ENCODE peak calls at places on chromosomes 7 and 10, in six cellular contexts. Q is GM23248, M is thoracic aorta, K is astrocyte of the spinal cord, W is AG09309, B is Peyer's patch. G is an unnamed sample.

GRCh38 chr10:62815373-62816111 is 624 bp downstream of the EGR2 start:
- DNase-seq in Q (peak), M (no peak), K (peak), W (no peak), B (peak), G (no peak)

GRCh38 chr10:100965820-100966219 is 3.5 kb upstream of the SEMA4G start:
- DNase-seq in Q (no peak), M (no peak), K (no peak), W (no peak), B (no peak), G (no peak)

GRCh38 chr10:107913317-107914294 is 749.1 kb upstream of the SORCS1 start:
- DNase-seq in Q (peak), M (no peak), K (no peak), W (no peak), B (no peak), G (no peak)

GRCh38 chr7:111855161-111855841 is 293.0 kb upstream of the IMMP2L start:
- DNase-seq in Q (peak), M (no peak), K (peak), W (peak), B (no peak), G (no peak)

GRCh38 chr7:101100858-101101847 is 15.9 kb downstream of the TRIM56 start:
- DNase-seq in Q (no peak), M (no peak), K (no peak), W (no peak), B (no peak), G (no peak)

GRCh38 chr10:31751401-31752080 is 177.1 kb downstream of the ARHGAP12 start:
- DNase-seq in Q (no peak), M (no peak), K (no peak), W (no peak), B (no peak), G (no peak)

GRCh38 chr10:44994752-44995530 is 5.8 kb upstream of the ZNF22 start:
- DNase-seq in Q (no peak), M (no peak), K (no peak), W (no peak), B (no peak), G (no peak)

GRCh38 chr7:136957391-136957790 is 88.9 kb downstream of the CHRM2 start:
- DNase-seq in Q (peak), M (no peak), K (peak), W (no peak), B (no peak), G (no peak)

GRCh38 chr7:79096361-79096805 is 357.1 kb downstream of the MAGI2 start:
- DNase-seq in Q (peak), M (no peak), K (peak), W (no peak), B (no peak), G (no peak)

GRCh38 chr10:67779455-67780205 is 58.4 kb downstream of the DNAJC12 start:
- DNase-seq in Q (peak), M (peak), K (peak), W (peak), B (no peak), G (peak)

GRCh38 chr10:44571701-44572100 is 186.8 kb upstream of the CXCL12 start:
- DNase-seq in Q (peak), M (no peak), K (peak), W (no peak), B (no peak), G (no peak)

GRCh38 chr10:132546567-132547420 is 9.2 kb downstream of the INPP5A start:
- DNase-seq in Q (no peak), M (peak), K (no peak), W (no peak), B (peak), G (no peak)

GRCh38 chr7:120337308-120337907 is 64.4 kb downstream of the KCND2 start:
- DNase-seq in Q (peak), M (no peak), K (peak), W (no peak), B (no peak), G (no peak)

GRCh38 chr10:29496341-29497162 is 138.2 kb downstream of the SVIL start:
- DNase-seq in Q (peak), M (no peak), K (peak), W (no peak), B (peak), G (no peak)

GRCh38 chr7:40870108-40870507 is 735.3 kb downstream of the SUGCT start:
- DNase-seq in Q (peak), M (no peak), K (no peak), W (no peak), B (no peak), G (no peak)

GRCh38 chr7:155349601-155350331 is 52.1 kb downstream of the INSIG1 start:
- DNase-seq in Q (peak), M (no peak), K (no peak), W (no peak), B (peak), G (no peak)

GRCh38 chr7:130207642-130208041 is at the start of gene SSMEM1:
- DNase-seq in Q (peak), M (no peak), K (peak), W (peak), B (no peak), G (peak)

GRCh38 chr10:49601857-49602256 is 8.3 kb upstream of the SLC18A3 start:
- DNase-seq in Q (peak), M (no peak), K (no peak), W (no peak), B (no peak), G (no peak)

GRCh38 chr10:21924511-21924910 is 79.0 kb downstream of the DNAJC1 start:
- DNase-seq in Q (no peak), M (no peak), K (no peak), W (no peak), B (no peak), G (no peak)

GRCh38 chr10:114714281-114714741 is 56.2 kb upstream of the ABLIM1 start:
- DNase-seq in Q (peak), M (no peak), K (peak), W (peak), B (no peak), G (peak)

GRCh38 chr10:72228318-72228751 is 12.3 kb upstream of the ASCC1 start:
- DNase-seq in Q (no peak), M (no peak), K (no peak), W (no peak), B (no peak), G (no peak)

GRCh38 chr7:53596230-53596629 is 560.8 kb downstream of the POM121L12 start:
- DNase-seq in Q (no peak), M (no peak), K (peak), W (no peak), B (no peak), G (no peak)

GRCh38 chr7:50446542-50446960 is 3.6 kb downstream of the FIGNL1 start:
- DNase-seq in Q (peak), M (no peak), K (peak), W (peak), B (no peak), G (peak)

GRCh38 chr10:22391605-22392004 is 46.3 kb downstream of the SPAG6 start:
- DNase-seq in Q (no peak), M (no peak), K (no peak), W (no peak), B (no peak), G (no peak)

GRCh38 chr7:32026076-32026425 is 44.2 kb downstream of the PDE1C start:
- DNase-seq in Q (no peak), M (no peak), K (no peak), W (no peak), B (no peak), G (no peak)

GRCh38 chr7:30240401-30240800 is 44.0 kb upstream of the ZNRF2 start:
- DNase-seq in Q (no peak), M (no peak), K (peak), W (no peak), B (no peak), G (peak)

GRCh38 chr7:8591289-8591688 is 157.9 kb downstream of the NXPH1 start:
- DNase-seq in Q (no peak), M (no peak), K (no peak), W (no peak), B (no peak), G (no peak)

DNA sequence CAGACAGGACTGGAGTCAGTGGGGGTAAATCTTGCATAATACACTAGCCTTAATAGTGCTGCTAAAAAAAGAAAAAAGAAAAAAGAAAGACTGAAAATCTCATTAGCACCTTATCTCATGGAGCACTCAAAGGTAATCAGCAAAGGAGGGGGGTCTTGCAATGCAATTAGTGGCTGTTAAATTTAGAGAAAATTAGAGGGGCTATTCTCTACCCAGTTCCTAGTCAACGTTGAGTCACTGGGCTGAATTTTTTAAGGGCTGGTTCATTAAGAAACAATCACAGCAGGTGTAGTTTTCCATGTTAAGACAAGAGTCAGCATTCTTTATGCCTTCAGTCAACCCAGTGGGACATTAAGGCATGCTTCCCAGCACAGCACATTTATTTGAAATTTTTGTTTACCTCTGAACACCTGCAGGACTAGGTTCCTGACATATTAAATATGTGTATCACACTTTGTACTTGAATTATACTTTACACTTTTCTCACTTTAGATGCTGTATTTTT is 1455.6 kb upstream of the CELF2 start:
- DNase-seq in Q (no peak), M (no peak), K (no peak), W (no peak), B (no peak), G (no peak)
- H3K4me3 ChIP-seq in Q (no peak), M (no peak), K (no peak), W (no peak), B (no peak), G (no peak)

DNA sequence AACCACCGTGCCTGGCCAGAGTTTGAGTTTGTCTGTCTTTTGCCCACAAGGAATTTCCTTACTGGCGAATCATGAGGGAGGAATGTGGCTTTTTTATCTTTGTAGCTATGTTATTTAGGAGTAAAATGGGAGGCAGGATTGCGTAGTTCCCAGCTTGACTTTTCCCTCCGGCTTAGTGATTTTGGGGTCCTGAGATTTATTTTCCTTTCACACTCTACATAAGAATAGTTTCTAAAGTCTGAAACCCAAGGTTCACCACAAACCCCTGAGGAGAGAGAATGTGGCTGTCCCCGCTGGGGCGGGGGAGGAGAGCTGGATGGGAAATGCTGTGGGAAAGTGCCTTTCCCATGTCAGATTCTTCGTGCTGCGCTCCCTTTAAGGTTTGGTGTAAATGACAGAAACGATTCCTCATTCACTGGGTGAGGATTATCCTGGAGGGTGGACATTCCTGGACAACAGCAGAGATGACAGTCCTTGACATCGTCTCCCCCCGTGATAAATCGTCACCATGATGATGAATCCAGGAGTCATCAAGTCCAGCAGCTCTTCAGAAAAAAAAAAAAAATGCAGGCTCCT is 233.3 kb downstream of the CCDC3 start:
- DNase-seq in Q (peak), M (no peak), K (peak), W (no peak), B (no peak), G (no peak)
- H3K4me3 ChIP-seq in Q (no peak), M (no peak), K (no peak), W (no peak), B (no peak), G (no peak)

DNA sequence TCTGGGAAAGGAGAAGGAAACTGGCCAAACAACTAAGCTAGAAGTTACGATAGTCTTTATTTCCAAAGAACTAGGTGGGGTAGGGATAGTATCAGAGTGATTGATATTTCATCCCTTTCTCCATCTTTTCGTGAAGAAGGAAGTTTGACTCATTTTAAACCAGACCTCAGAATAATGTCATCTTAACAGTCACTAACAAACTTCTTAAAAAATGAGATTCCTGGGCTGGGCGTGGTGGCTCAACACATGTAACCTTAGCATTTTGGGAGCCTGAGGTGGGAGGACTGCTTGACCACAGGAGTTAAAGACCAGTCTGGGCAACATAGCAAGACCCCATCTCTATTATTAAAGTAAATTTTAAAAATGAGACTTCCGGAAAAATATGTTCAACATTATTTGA is 69.4 kb downstream of the ARL4A start:
- DNase-seq in Q (peak), M (no peak), K (no peak), W (no peak), B (no peak), G (no peak)
- H3K4me3 ChIP-seq in Q (no peak), M (no peak), K (no peak), W (no peak), B (no peak), G (no peak)

GRCh38 chr10:118669835-118670234 is 74.4 kb upstream of the PRLHR start:
- DNase-seq in Q (no peak), M (no peak), K (no peak), W (no peak), B (no peak), G (no peak)

GRCh38 chr10:118668228-118668952 is 72.9 kb upstream of the PRLHR start:
- DNase-seq in Q (no peak), M (no peak), K (no peak), W (no peak), B (no peak), G (no peak)

GRCh38 chr10:118670472-118671124 is 75.2 kb upstream of the PRLHR start:
- DNase-seq in Q (no peak), M (no peak), K (no peak), W (no peak), B (no peak), G (no peak)

GRCh38 chr10:118667732-118668131 is 72.3 kb upstream of the PRLHR start:
- DNase-seq in Q (no peak), M (no peak), K (no peak), W (no peak), B (no peak), G (no peak)

GRCh38 chr10:118669020-118669766 is 73.7 kb upstream of the PRLHR start:
- DNase-seq in Q (peak), M (no peak), K (peak), W (peak), B (no peak), G (peak)
- H3K4me3 ChIP-seq in Q (peak), M (peak), K (no peak), W (no peak), B (no peak), G (no peak)

GRCh38 chr7:55517191-55517633 is 55.1 kb downstream of the VOPP1 start:
- DNase-seq in Q (no peak), M (no peak), K (no peak), W (no peak), B (no peak), G (no peak)

GRCh38 chr7:55515569-55516279 is 56.6 kb downstream of the VOPP1 start:
- DNase-seq in Q (no peak), M (no peak), K (no peak), W (no peak), B (no peak), G (no peak)

GRCh38 chr7:55517936-55518689 is 54.2 kb downstream of the VOPP1 start:
- DNase-seq in Q (no peak), M (no peak), K (peak), W (no peak), B (no peak), G (no peak)

GRCh38 chr7:55514546-55515265 is 57.6 kb downstream of the VOPP1 start:
- DNase-seq in Q (no peak), M (no peak), K (no peak), W (no peak), B (no peak), G (no peak)

DNA sequence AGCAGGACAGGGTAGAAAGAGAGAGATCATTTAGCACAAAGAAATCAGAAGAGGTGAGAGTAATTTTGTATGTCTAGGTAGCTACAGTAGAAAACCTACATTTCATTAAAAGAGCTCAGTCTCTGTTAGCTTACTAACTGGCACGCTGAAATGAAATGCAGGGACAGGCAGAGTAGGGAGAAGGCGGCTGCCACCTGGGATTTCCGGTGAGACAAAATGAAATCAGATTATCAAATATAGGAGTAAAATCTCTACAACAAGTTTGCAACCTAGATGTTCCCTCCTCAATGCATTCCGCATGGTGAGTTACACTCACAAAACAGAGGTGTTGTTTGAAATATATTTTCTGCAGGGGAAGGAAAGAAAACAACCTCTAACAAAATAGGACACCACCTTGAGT is 55.9 kb downstream of the VOPP1 start:
- DNase-seq in Q (no peak), M (no peak), K (no peak), W (no peak), B (no peak), G (no peak)
- H3K4me3 ChIP-seq in Q (no peak), M (no peak), K (no peak), W (no peak), B (no peak), G (no peak)

DNA sequence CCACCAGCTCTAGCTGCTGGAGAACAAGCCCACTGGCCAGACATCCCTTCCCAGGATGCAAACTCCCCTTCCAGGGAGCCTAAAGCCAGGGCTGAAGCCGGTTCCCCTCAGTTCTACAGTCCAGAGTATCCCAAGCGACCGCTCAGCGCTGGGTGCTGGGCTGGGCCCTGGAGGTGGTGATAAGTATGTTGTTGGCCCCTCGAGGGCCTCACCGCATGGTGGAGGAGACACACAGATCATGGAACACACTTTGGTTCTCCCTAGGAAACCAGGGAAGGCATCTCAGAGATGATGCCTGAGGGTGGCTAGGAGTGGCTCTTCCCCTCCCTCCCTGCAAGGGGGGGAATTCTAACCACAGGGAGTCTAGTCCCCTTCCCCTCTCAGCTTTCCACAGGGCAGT is 4.4 kb downstream of the PODXL start:
- DNase-seq in Q (no peak), M (no peak), K (no peak), W (no peak), B (no peak), G (no peak)
- H3K4me3 ChIP-seq in Q (no peak), M (no peak), K (no peak), W (no peak), B (no peak), G (no peak)

GRCh38 chr7:143383642-143383957 is 2.5 kb downstream of the ZYX start:
- DNase-seq in Q (peak), M (no peak), K (no peak), W (no peak), B (no peak), G (no peak)
- H3K4me3 ChIP-seq in Q (peak), M (peak), K (peak), W (peak), B (no peak), G (peak)

DNA sequence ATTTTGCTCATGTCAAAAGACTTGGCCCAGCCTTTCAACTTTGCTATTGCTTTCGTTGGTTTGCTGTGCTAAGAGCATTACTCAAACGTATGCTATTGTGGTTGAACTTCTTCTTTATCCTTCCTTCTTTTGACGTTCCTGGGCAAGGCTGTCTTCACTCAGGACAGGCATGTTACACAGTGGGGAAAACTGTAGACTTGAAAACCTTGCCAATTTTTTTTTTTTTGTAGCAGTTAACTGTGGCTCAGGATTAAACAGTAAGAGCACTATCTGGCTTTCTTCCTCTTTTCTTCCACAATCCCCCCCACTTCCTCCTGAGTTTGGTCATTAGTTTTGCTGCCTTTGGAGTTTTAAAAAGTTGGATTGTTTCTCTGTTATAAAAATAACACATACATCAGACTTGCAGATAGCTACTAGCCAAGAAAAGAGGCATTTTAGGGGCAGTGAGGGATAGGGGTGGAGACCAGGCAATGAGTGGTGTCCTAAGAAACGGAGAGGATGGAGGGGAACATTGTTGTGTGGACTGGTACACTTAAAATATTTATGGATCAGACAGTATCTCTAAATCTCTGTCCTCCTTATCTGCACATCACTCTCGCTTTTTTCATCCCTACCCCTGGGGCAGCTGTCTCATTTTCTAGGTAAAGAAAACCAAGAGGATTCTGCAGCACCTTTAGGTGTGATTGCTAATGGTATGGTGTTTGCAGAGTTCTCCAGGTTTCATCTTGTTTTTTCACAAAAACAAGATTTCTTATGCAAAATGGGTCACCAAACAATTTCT is 181.7 kb downstream of the LRMDA start:
- DNase-seq in Q (peak), M (no peak), K (peak), W (no peak), B (no peak), G (peak)
- H3K4me3 ChIP-seq in Q (no peak), M (peak), K (no peak), W (no peak), B (no peak), G (no peak)

GRCh38 chr10:48465860-48466521 is 138.9 kb downstream of the ARHGAP22 start:
- DNase-seq in Q (no peak), M (no peak), K (no peak), W (no peak), B (peak), G (no peak)
- H3K4me3 ChIP-seq in Q (no peak), M (peak), K (no peak), W (no peak), B (no peak), G (no peak)